ENCODE peak calls at places on chromosomes 16 and 17, in eight cellular contexts. One of them, this sample, is unnamed.

GRCh38 chr16:86608301-86608747 is 30.0 kb downstream of the FOXL1 start:
- DNase-seq in GM20000: no peak
- DNase-seq in lung microvascular endothelial cell: no peak
- DNase-seq in NCI-H526 treated with DMSO at 0.1 percent for 48 hours: no peak
- DNase-seq in HS-27A: no peak
- DNase-seq in ELR: no peak
- DNase-seq in nucleus accumbens: no peak
- DNase-seq in CD4-positive, alpha-beta memory T cell: no peak
- DNase-seq in this sample: no peak

GRCh38 chr16:67277999-67278772 is 1.1 kb upstream of the PLEKHG4 start:
- DNase-seq in NCI-H526 treated with DMSO at 0.1 percent for 48 hours: no peak
- DNase-seq in HS-27A: peak
- DNase-seq in GM20000: no peak
- DNase-seq in ELR: peak
- DNase-seq in nucleus accumbens: no peak
- DNase-seq in CD4-positive, alpha-beta memory T cell: no peak
- DNase-seq in lung microvascular endothelial cell: peak
- DNase-seq in this sample: peak

GRCh38 chr17:32551186-32551955 is 64.6 kb downstream of the CDK5R1 start:
- DNase-seq in lung microvascular endothelial cell: peak
- DNase-seq in nucleus accumbens: no peak
- DNase-seq in GM20000: peak
- DNase-seq in HS-27A: no peak
- DNase-seq in CD4-positive, alpha-beta memory T cell: no peak
- DNase-seq in NCI-H526 treated with DMSO at 0.1 percent for 48 hours: no peak
- DNase-seq in ELR: peak
- DNase-seq in this sample: peak

GRCh38 chr16:426115-426905 is 861 bp downstream of the RAB11FIP3 start:
- DNase-seq in CD4-positive, alpha-beta memory T cell: no peak
- DNase-seq in nucleus accumbens: no peak
- DNase-seq in ELR: peak
- DNase-seq in lung microvascular endothelial cell: peak
- DNase-seq in NCI-H526 treated with DMSO at 0.1 percent for 48 hours: no peak
- DNase-seq in HS-27A: no peak
- DNase-seq in GM20000: peak
- DNase-seq in this sample: no peak

GRCh38 chr16:31532120-31532519 is 4.4 kb downstream of the AHSP start:
- DNase-seq in NCI-H526 treated with DMSO at 0.1 percent for 48 hours: no peak
- DNase-seq in nucleus accumbens: no peak
- DNase-seq in GM20000: no peak
- DNase-seq in ELR: no peak
- DNase-seq in HS-27A: no peak
- DNase-seq in CD4-positive, alpha-beta memory T cell: no peak
- DNase-seq in lung microvascular endothelial cell: no peak
- DNase-seq in this sample: no peak

GRCh38 chr17:74177018-74177450 is 26.4 kb upstream of the RPL38 start:
- DNase-seq in GM20000: no peak
- DNase-seq in NCI-H526 treated with DMSO at 0.1 percent for 48 hours: peak
- DNase-seq in ELR: peak
- DNase-seq in lung microvascular endothelial cell: no peak
- DNase-seq in CD4-positive, alpha-beta memory T cell: no peak
- DNase-seq in HS-27A: no peak
- DNase-seq in nucleus accumbens: no peak
- DNase-seq in this sample: peak

GRCh38 chr16:11721781-11722467 is 20.7 kb downstream of the TXNDC11 start:
- DNase-seq in ELR: no peak
- DNase-seq in NCI-H526 treated with DMSO at 0.1 percent for 48 hours: no peak
- DNase-seq in CD4-positive, alpha-beta memory T cell: no peak
- DNase-seq in lung microvascular endothelial cell: no peak
- DNase-seq in HS-27A: no peak
- DNase-seq in GM20000: no peak
- DNase-seq in nucleus accumbens: no peak
- DNase-seq in this sample: no peak

GRCh38 chr16:7888421-7888820 is 555.8 kb downstream of the RBFOX1 start:
- DNase-seq in ELR: no peak
- DNase-seq in CD4-positive, alpha-beta memory T cell: no peak
- DNase-seq in NCI-H526 treated with DMSO at 0.1 percent for 48 hours: no peak
- DNase-seq in lung microvascular endothelial cell: no peak
- DNase-seq in GM20000: no peak
- DNase-seq in nucleus accumbens: no peak
- DNase-seq in HS-27A: no peak
- DNase-seq in this sample: no peak

GRCh38 chr16:88957887-88958577 is 19.0 kb downstream of the CBFA2T3 start:
- DNase-seq in NCI-H526 treated with DMSO at 0.1 percent for 48 hours: no peak
- DNase-seq in lung microvascular endothelial cell: no peak
- DNase-seq in nucleus accumbens: no peak
- DNase-seq in ELR: no peak
- DNase-seq in HS-27A: no peak
- DNase-seq in CD4-positive, alpha-beta memory T cell: no peak
- DNase-seq in GM20000: no peak
- DNase-seq in this sample: no peak

GRCh38 chr17:33125552-33125950 is 133.9 kb downstream of the SPACA3 start:
- DNase-seq in GM20000: no peak
- DNase-seq in NCI-H526 treated with DMSO at 0.1 percent for 48 hours: no peak
- DNase-seq in ELR: no peak
- DNase-seq in HS-27A: no peak
- DNase-seq in nucleus accumbens: no peak
- DNase-seq in lung microvascular endothelial cell: no peak
- DNase-seq in CD4-positive, alpha-beta memory T cell: no peak
- DNase-seq in this sample: no peak

GRCh38 chr17:36627101-36627500 is 25.7 kb downstream of the MRM1 start:
- DNase-seq in lung microvascular endothelial cell: no peak
- DNase-seq in HS-27A: no peak
- DNase-seq in GM20000: no peak
- DNase-seq in nucleus accumbens: no peak
- DNase-seq in NCI-H526 treated with DMSO at 0.1 percent for 48 hours: no peak
- DNase-seq in ELR: no peak
- DNase-seq in CD4-positive, alpha-beta memory T cell: no peak
- DNase-seq in this sample: no peak

GRCh38 chr16:63130942-63131341 is 1094.7 kb upstream of the CDH8 start:
- DNase-seq in nucleus accumbens: no peak
- DNase-seq in ELR: no peak
- DNase-seq in lung microvascular endothelial cell: no peak
- DNase-seq in CD4-positive, alpha-beta memory T cell: no peak
- DNase-seq in GM20000: no peak
- DNase-seq in NCI-H526 treated with DMSO at 0.1 percent for 48 hours: no peak
- DNase-seq in HS-27A: no peak
- DNase-seq in this sample: no peak

GRCh38 chr16:48317614-48318013 is 67.6 kb downstream of the SIAH1 start:
- DNase-seq in lung microvascular endothelial cell: no peak
- DNase-seq in NCI-H526 treated with DMSO at 0.1 percent for 48 hours: no peak
- DNase-seq in CD4-positive, alpha-beta memory T cell: no peak
- DNase-seq in ELR: peak
- DNase-seq in nucleus accumbens: no peak
- DNase-seq in HS-27A: peak
- DNase-seq in GM20000: no peak
- DNase-seq in this sample: peak

GRCh38 chr16:55759983-55760664 is 72.8 kb downstream of the CES1 start:
- DNase-seq in HS-27A: no peak
- DNase-seq in GM20000: no peak
- DNase-seq in lung microvascular endothelial cell: no peak
- DNase-seq in ELR: no peak
- DNase-seq in NCI-H526 treated with DMSO at 0.1 percent for 48 hours: no peak
- DNase-seq in CD4-positive, alpha-beta memory T cell: no peak
- DNase-seq in nucleus accumbens: no peak
- DNase-seq in this sample: no peak

GRCh38 chr17:46191332-46192210 is 1.7 kb downstream of the KANSL1 start:
- DNase-seq in GM20000: peak
- DNase-seq in ELR: peak
- DNase-seq in NCI-H526 treated with DMSO at 0.1 percent for 48 hours: peak
- DNase-seq in lung microvascular endothelial cell: peak
- DNase-seq in HS-27A: no peak
- DNase-seq in nucleus accumbens: peak
- DNase-seq in CD4-positive, alpha-beta memory T cell: no peak
- DNase-seq in this sample: peak

GRCh38 chr17:39595928-39596327 is 11.8 kb downstream of the NEUROD2 start:
- DNase-seq in CD4-positive, alpha-beta memory T cell: no peak
- DNase-seq in HS-27A: no peak
- DNase-seq in ELR: no peak
- DNase-seq in GM20000: no peak
- DNase-seq in NCI-H526 treated with DMSO at 0.1 percent for 48 hours: no peak
- DNase-seq in lung microvascular endothelial cell: no peak
- DNase-seq in nucleus accumbens: no peak
- DNase-seq in this sample: no peak

GRCh38 chr17:35540589-35541404 is 3.3 kb upstream of the SLFN12L start:
- DNase-seq in GM20000: peak
- DNase-seq in lung microvascular endothelial cell: peak
- DNase-seq in NCI-H526 treated with DMSO at 0.1 percent for 48 hours: no peak
- DNase-seq in HS-27A: no peak
- DNase-seq in CD4-positive, alpha-beta memory T cell: peak
- DNase-seq in ELR: peak
- DNase-seq in nucleus accumbens: no peak
- DNase-seq in this sample: peak

GRCh38 chr16:75620326-75621169 is 2.5 kb downstream of the ADAT1 start:
- DNase-seq in CD4-positive, alpha-beta memory T cell: peak
- DNase-seq in ELR: no peak
- DNase-seq in NCI-H526 treated with DMSO at 0.1 percent for 48 hours: no peak
- DNase-seq in nucleus accumbens: no peak
- DNase-seq in HS-27A: no peak
- DNase-seq in GM20000: no peak
- DNase-seq in lung microvascular endothelial cell: no peak
- DNase-seq in this sample: no peak

GRCh38 chr17:43831633-43832032 is 1.3 kb downstream of the MPP3 start:
- DNase-seq in lung microvascular endothelial cell: no peak
- DNase-seq in ELR: no peak
- DNase-seq in HS-27A: no peak
- DNase-seq in GM20000: no peak
- DNase-seq in NCI-H526 treated with DMSO at 0.1 percent for 48 hours: no peak
- DNase-seq in nucleus accumbens: no peak
- DNase-seq in CD4-positive, alpha-beta memory T cell: no peak
- DNase-seq in this sample: no peak

GRCh38 chr17:78416311-78416711 is 37.9 kb downstream of the PGS1 start:
- DNase-seq in HS-27A: no peak
- DNase-seq in NCI-H526 treated with DMSO at 0.1 percent for 48 hours: no peak
- DNase-seq in ELR: no peak
- DNase-seq in CD4-positive, alpha-beta memory T cell: no peak
- DNase-seq in nucleus accumbens: no peak
- DNase-seq in GM20000: no peak
- DNase-seq in lung microvascular endothelial cell: no peak
- DNase-seq in this sample: no peak

GRCh38 chr17:30212750-30213149 is 22.7 kb downstream of the SLC6A4 start:
- DNase-seq in NCI-H526 treated with DMSO at 0.1 percent for 48 hours: no peak
- DNase-seq in HS-27A: no peak
- DNase-seq in CD4-positive, alpha-beta memory T cell: no peak
- DNase-seq in nucleus accumbens: no peak
- DNase-seq in ELR: no peak
- DNase-seq in lung microvascular endothelial cell: no peak
- DNase-seq in GM20000: peak
- DNase-seq in this sample: no peak

GRCh38 chr17:7838291-7839075 is 4.5 kb downstream of the KDM6B start:
- DNase-seq in CD4-positive, alpha-beta memory T cell: no peak
- DNase-seq in GM20000: no peak
- DNase-seq in HS-27A: no peak
- DNase-seq in NCI-H526 treated with DMSO at 0.1 percent for 48 hours: peak
- DNase-seq in ELR: peak
- DNase-seq in nucleus accumbens: peak
- DNase-seq in lung microvascular endothelial cell: peak
- DNase-seq in this sample: peak

GRCh38 chr17:27585153-27585681 is 45.8 kb upstream of the LGALS9 start:
- DNase-seq in NCI-H526 treated with DMSO at 0.1 percent for 48 hours: no peak
- DNase-seq in HS-27A: no peak
- DNase-seq in lung microvascular endothelial cell: no peak
- DNase-seq in ELR: no peak
- DNase-seq in GM20000: peak
- DNase-seq in CD4-positive, alpha-beta memory T cell: no peak
- DNase-seq in nucleus accumbens: no peak
- DNase-seq in this sample: no peak

GRCh38 chr17:4898351-4898750 is 985 bp upstream of the C17orf107 start:
- DNase-seq in HS-27A: no peak
- DNase-seq in NCI-H526 treated with DMSO at 0.1 percent for 48 hours: no peak
- DNase-seq in ELR: no peak
- DNase-seq in lung microvascular endothelial cell: no peak
- DNase-seq in CD4-positive, alpha-beta memory T cell: no peak
- DNase-seq in GM20000: peak
- DNase-seq in nucleus accumbens: no peak
- DNase-seq in this sample: no peak

GRCh38 chr17:47840742-47841487 is at the start of gene SCRN2:
- DNase-seq in NCI-H526 treated with DMSO at 0.1 percent for 48 hours: peak
- DNase-seq in CD4-positive, alpha-beta memory T cell: peak
- DNase-seq in lung microvascular endothelial cell: peak
- DNase-seq in nucleus accumbens: peak
- DNase-seq in ELR: peak
- DNase-seq in HS-27A: peak
- DNase-seq in GM20000: peak
- DNase-seq in this sample: peak

GRCh38 chr17:8654822-8655221 is 24.3 kb upstream of the MYH10 start:
- DNase-seq in lung microvascular endothelial cell: no peak
- DNase-seq in ELR: no peak
- DNase-seq in CD4-positive, alpha-beta memory T cell: no peak
- DNase-seq in HS-27A: no peak
- DNase-seq in GM20000: no peak
- DNase-seq in nucleus accumbens: no peak
- DNase-seq in NCI-H526 treated with DMSO at 0.1 percent for 48 hours: no peak
- DNase-seq in this sample: no peak

GRCh38 chr17:28854457-28855382 is at the start of gene ERAL1:
- DNase-seq in CD4-positive, alpha-beta memory T cell: peak
- DNase-seq in lung microvascular endothelial cell: peak
- DNase-seq in nucleus accumbens: peak
- DNase-seq in GM20000: peak
- DNase-seq in HS-27A: peak
- DNase-seq in ELR: peak
- DNase-seq in NCI-H526 treated with DMSO at 0.1 percent for 48 hours: peak
- DNase-seq in this sample: peak

GRCh38 chr17:16944334-16945140 is 27.4 kb downstream of the TNFRSF13B start:
- DNase-seq in GM20000: no peak
- DNase-seq in ELR: no peak
- DNase-seq in CD4-positive, alpha-beta memory T cell: no peak
- DNase-seq in nucleus accumbens: no peak
- DNase-seq in lung microvascular endothelial cell: no peak
- DNase-seq in NCI-H526 treated with DMSO at 0.1 percent for 48 hours: no peak
- DNase-seq in HS-27A: no peak
- DNase-seq in this sample: no peak

GRCh38 chr16:19137201-19137601 is 23.4 kb downstream of the ITPRIPL2 start:
- DNase-seq in ELR: no peak
- DNase-seq in GM20000: no peak
- DNase-seq in lung microvascular endothelial cell: no peak
- DNase-seq in nucleus accumbens: no peak
- DNase-seq in NCI-H526 treated with DMSO at 0.1 percent for 48 hours: no peak
- DNase-seq in HS-27A: no peak
- DNase-seq in CD4-positive, alpha-beta memory T cell: no peak
- DNase-seq in this sample: no peak

GRCh38 chr17:35089846-35090193 is 26.3 kb upstream of the RFFL start:
- DNase-seq in HS-27A: no peak
- DNase-seq in lung microvascular endothelial cell: peak
- DNase-seq in nucleus accumbens: peak
- DNase-seq in GM20000: peak
- DNase-seq in NCI-H526 treated with DMSO at 0.1 percent for 48 hours: no peak
- DNase-seq in CD4-positive, alpha-beta memory T cell: no peak
- DNase-seq in ELR: peak
- DNase-seq in this sample: peak

GRCh38 chr16:74726056-74726455 is 25.4 kb upstream of the MLKL start:
- DNase-seq in HS-27A: no peak
- DNase-seq in GM20000: no peak
- DNase-seq in nucleus accumbens: no peak
- DNase-seq in lung microvascular endothelial cell: no peak
- DNase-seq in CD4-positive, alpha-beta memory T cell: no peak
- DNase-seq in NCI-H526 treated with DMSO at 0.1 percent for 48 hours: no peak
- DNase-seq in ELR: no peak
- DNase-seq in this sample: no peak

GRCh38 chr17:42675348-42675983 is 1.3 kb downstream of the PLEKHH3 start:
- DNase-seq in nucleus accumbens: peak
- DNase-seq in ELR: no peak
- DNase-seq in NCI-H526 treated with DMSO at 0.1 percent for 48 hours: peak
- DNase-seq in HS-27A: no peak
- DNase-seq in CD4-positive, alpha-beta memory T cell: no peak
- DNase-seq in lung microvascular endothelial cell: peak
- DNase-seq in GM20000: no peak
- DNase-seq in this sample: no peak

GRCh38 chr17:19812407-19812806 is 55.3 kb downstream of the ULK2 start:
- DNase-seq in CD4-positive, alpha-beta memory T cell: peak
- DNase-seq in HS-27A: no peak
- DNase-seq in ELR: peak
- DNase-seq in NCI-H526 treated with DMSO at 0.1 percent for 48 hours: no peak
- DNase-seq in lung microvascular endothelial cell: peak
- DNase-seq in GM20000: no peak
- DNase-seq in nucleus accumbens: peak
- DNase-seq in this sample: peak

GRCh38 chr16:78866556-78866955 is 734.0 kb downstream of the MAF start:
- DNase-seq in HS-27A: no peak
- DNase-seq in ELR: no peak
- DNase-seq in nucleus accumbens: no peak
- DNase-seq in lung microvascular endothelial cell: no peak
- DNase-seq in GM20000: no peak
- DNase-seq in CD4-positive, alpha-beta memory T cell: no peak
- DNase-seq in NCI-H526 treated with DMSO at 0.1 percent for 48 hours: no peak
- DNase-seq in this sample: no peak